ENCODE peak calls at places on chromosome 12, in five cellular contexts. One of them, this sample, is unnamed.

GRCh38 chr12:26614217-26614616 is 218.8 kb downstream of the ITPR2 start:
- DNase-seq in WTC11: peak
- DNase-seq in heart left ventricle: no peak
- DNase-seq in hepatocyte: peak
- DNase-seq in AG10803: peak
- DNase-seq in this sample: no peak

GRCh38 chr12:54386781-54387467 is 2.4 kb upstream of the ZNF385A start:
- DNase-seq in WTC11: no peak
- DNase-seq in heart left ventricle: no peak
- DNase-seq in hepatocyte: no peak
- DNase-seq in AG10803: no peak
- DNase-seq in this sample: no peak

GRCh38 chr12:65460076-65460475 is 181.6 kb downstream of the MSRB3 start:
- DNase-seq in WTC11: peak
- DNase-seq in heart left ventricle: no peak
- DNase-seq in hepatocyte: peak
- DNase-seq in AG10803: no peak
- DNase-seq in this sample: no peak

GRCh38 chr12:106288134-106288509 is 14.4 kb upstream of the TCP11L2 start:
- DNase-seq in WTC11: no peak
- DNase-seq in heart left ventricle: no peak
- DNase-seq in hepatocyte: no peak
- DNase-seq in AG10803: peak
- DNase-seq in this sample: no peak

GRCh38 chr12:68267892-68268396 is 14.5 kb upstream of the IL22 start:
- DNase-seq in WTC11: no peak
- DNase-seq in heart left ventricle: no peak
- DNase-seq in hepatocyte: no peak
- DNase-seq in AG10803: peak
- DNase-seq in this sample: no peak

GRCh38 chr12:18576104-18576622 is 161.6 kb downstream of the PLCZ1 start:
- DNase-seq in WTC11: no peak
- DNase-seq in heart left ventricle: no peak
- DNase-seq in hepatocyte: no peak
- DNase-seq in AG10803: peak
- DNase-seq in this sample: no peak

GRCh38 chr12:42669471-42669997 is 80.0 kb upstream of the PRICKLE1 start:
- DNase-seq in WTC11: no peak
- DNase-seq in heart left ventricle: no peak
- DNase-seq in hepatocyte: no peak
- DNase-seq in AG10803: no peak
- DNase-seq in this sample: no peak

GRCh38 chr12:120689397-120690082 is 2.6 kb downstream of the MLEC start:
- DNase-seq in WTC11: peak
- DNase-seq in heart left ventricle: no peak
- DNase-seq in hepatocyte: no peak
- DNase-seq in AG10803: no peak
- DNase-seq in this sample: no peak

GRCh38 chr12:75635606-75636444 is 124.4 kb upstream of the KRR1 start:
- DNase-seq in WTC11: no peak
- DNase-seq in heart left ventricle: no peak
- DNase-seq in hepatocyte: peak
- DNase-seq in AG10803: peak
- DNase-seq in this sample: no peak

GRCh38 chr12:64461634-64462414 is 9.9 kb downstream of the TBK1 start:
- DNase-seq in WTC11: no peak
- DNase-seq in heart left ventricle: no peak
- DNase-seq in hepatocyte: no peak
- DNase-seq in AG10803: peak
- DNase-seq in this sample: no peak

GRCh38 chr12:102722147-102722546 is 194.9 kb downstream of the PAH start:
- DNase-seq in WTC11: no peak
- DNase-seq in heart left ventricle: no peak
- DNase-seq in hepatocyte: no peak
- DNase-seq in AG10803: no peak
- DNase-seq in this sample: no peak

GRCh38 chr12:22100952-22101748 is 55.1 kb downstream of the CMAS start:
- DNase-seq in WTC11: peak
- DNase-seq in heart left ventricle: peak
- DNase-seq in hepatocyte: peak
- DNase-seq in AG10803: peak
- DNase-seq in this sample: no peak

GRCh38 chr12:67593041-67593870 is 55.3 kb upstream of the DYRK2 start:
- DNase-seq in WTC11: no peak
- DNase-seq in heart left ventricle: no peak
- DNase-seq in hepatocyte: peak
- DNase-seq in AG10803: peak
- DNase-seq in this sample: no peak

GRCh38 chr12:117047810-117048584 is 51.2 kb downstream of the TESC start:
- DNase-seq in WTC11: no peak
- DNase-seq in heart left ventricle: peak
- DNase-seq in hepatocyte: peak
- DNase-seq in AG10803: peak
- DNase-seq in this sample: no peak

GRCh38 chr12:80064269-80064668 is 35.1 kb upstream of the OTOGL start:
- DNase-seq in WTC11: no peak
- DNase-seq in heart left ventricle: no peak
- DNase-seq in hepatocyte: no peak
- DNase-seq in AG10803: peak
- DNase-seq in this sample: no peak

GRCh38 chr12:79618848-79619404 is 71.8 kb downstream of the PAWR start:
- DNase-seq in WTC11: no peak
- DNase-seq in heart left ventricle: no peak
- DNase-seq in hepatocyte: no peak
- DNase-seq in AG10803: peak
- DNase-seq in this sample: no peak

GRCh38 chr12:76299536-76300296 is 48.5 kb downstream of the BBS10 start:
- DNase-seq in WTC11: no peak
- DNase-seq in heart left ventricle: no peak
- DNase-seq in hepatocyte: peak
- DNase-seq in AG10803: peak
- DNase-seq in this sample: no peak

GRCh38 chr12:69022674-69023073 is 89.7 kb upstream of the CPM start:
- DNase-seq in WTC11: no peak
- DNase-seq in heart left ventricle: no peak
- DNase-seq in hepatocyte: no peak
- DNase-seq in AG10803: no peak
- DNase-seq in this sample: no peak

GRCh38 chr12:53120685-53121525 is 17.6 kb downstream of the SOAT2 start:
- DNase-seq in WTC11: no peak
- DNase-seq in heart left ventricle: no peak
- DNase-seq in hepatocyte: no peak
- DNase-seq in AG10803: no peak
- DNase-seq in this sample: peak

GRCh38 chr12:62379026-62379722 is 87.5 kb upstream of the MON2 start:
- DNase-seq in WTC11: no peak
- DNase-seq in heart left ventricle: no peak
- DNase-seq in hepatocyte: no peak
- DNase-seq in AG10803: peak
- DNase-seq in this sample: no peak

GRCh38 chr12:101323255-101323654 is 43.4 kb downstream of the UTP20 start:
- DNase-seq in WTC11: no peak
- DNase-seq in heart left ventricle: no peak
- DNase-seq in hepatocyte: no peak
- DNase-seq in AG10803: no peak
- DNase-seq in this sample: no peak

GRCh38 chr12:101327547-101327946 is 47.6 kb downstream of the UTP20 start:
- DNase-seq in WTC11: no peak
- DNase-seq in heart left ventricle: no peak
- DNase-seq in hepatocyte: no peak
- DNase-seq in AG10803: no peak
- DNase-seq in this sample: no peak

GRCh38 chr12:101328917-101329316 is 49.0 kb downstream of the UTP20 start:
- DNase-seq in WTC11: no peak
- DNase-seq in heart left ventricle: no peak
- DNase-seq in hepatocyte: no peak
- DNase-seq in AG10803: no peak
- DNase-seq in this sample: no peak

GRCh38 chr12:101325590-101325989 is 45.7 kb downstream of the UTP20 start:
- DNase-seq in WTC11: no peak
- DNase-seq in heart left ventricle: no peak
- DNase-seq in hepatocyte: no peak
- DNase-seq in AG10803: no peak
- DNase-seq in this sample: no peak

DNA sequence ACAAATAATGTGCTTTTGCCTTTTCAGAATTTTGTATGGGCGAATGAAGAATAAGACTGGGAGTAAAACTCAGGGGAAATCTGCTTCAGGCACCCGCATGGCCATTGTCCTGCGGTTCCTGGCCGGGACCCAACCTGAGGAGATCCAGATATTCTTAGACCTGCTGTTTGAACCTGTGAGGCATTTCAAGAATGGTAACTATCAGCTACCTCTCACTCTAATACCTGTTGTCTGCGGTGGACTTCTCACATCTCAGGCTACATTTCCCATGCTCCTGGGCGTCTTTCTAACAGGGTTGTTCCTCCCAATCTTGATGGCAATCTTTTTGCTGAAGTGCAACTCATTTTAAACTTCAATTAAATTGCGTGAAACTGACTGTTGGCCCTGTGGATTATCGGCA is 47.1 kb downstream of the UTP20 start:
- DNase-seq in WTC11: no peak
- DNase-seq in heart left ventricle: no peak
- DNase-seq in hepatocyte: no peak
- DNase-seq in AG10803: no peak
- DNase-seq in this sample: no peak
- TF ChIP-seq CTCF in WTC11: no peak
- TF ChIP-seq CTCF in heart left ventricle: no peak
- TF ChIP-seq CTCF in hepatocyte: no peak
- TF ChIP-seq CTCF in AG10803: no peak
- TF ChIP-seq CTCF in this sample: no peak

GRCh38 chr12:115362319-115362976 is 678.5 kb upstream of the TBX3 start:
- DNase-seq in WTC11: no peak
- DNase-seq in heart left ventricle: no peak
- DNase-seq in hepatocyte: no peak
- DNase-seq in AG10803: peak
- DNase-seq in this sample: no peak
- TF ChIP-seq CTCF in WTC11: no peak
- TF ChIP-seq CTCF in heart left ventricle: no peak
- TF ChIP-seq CTCF in hepatocyte: no peak
- TF ChIP-seq CTCF in AG10803: peak
- TF ChIP-seq CTCF in this sample: no peak

GRCh38 chr12:10901427-10901826 is 7.9 kb downstream of the TAS2R13 start:
- DNase-seq in WTC11: no peak
- DNase-seq in heart left ventricle: no peak
- DNase-seq in hepatocyte: no peak
- DNase-seq in AG10803: no peak
- DNase-seq in this sample: no peak
- TF ChIP-seq CTCF in WTC11: no peak
- TF ChIP-seq CTCF in heart left ventricle: no peak
- TF ChIP-seq CTCF in hepatocyte: peak
- TF ChIP-seq CTCF in AG10803: no peak
- TF ChIP-seq CTCF in this sample: no peak

GRCh38 chr12:109496306-109496705 is 18.9 kb downstream of the UBE3B start:
- DNase-seq in WTC11: no peak
- DNase-seq in heart left ventricle: no peak
- DNase-seq in hepatocyte: no peak
- DNase-seq in AG10803: no peak
- DNase-seq in this sample: no peak

GRCh38 chr12:109493938-109494337 is 16.5 kb downstream of the UBE3B start:
- DNase-seq in WTC11: no peak
- DNase-seq in heart left ventricle: no peak
- DNase-seq in hepatocyte: no peak
- DNase-seq in AG10803: no peak
- DNase-seq in this sample: no peak

GRCh38 chr12:109493090-109493489 is 15.7 kb downstream of the UBE3B start:
- DNase-seq in WTC11: no peak
- DNase-seq in heart left ventricle: no peak
- DNase-seq in hepatocyte: no peak
- DNase-seq in AG10803: no peak
- DNase-seq in this sample: no peak

GRCh38 chr12:109495012-109495411 is 17.6 kb downstream of the UBE3B start:
- DNase-seq in WTC11: no peak
- DNase-seq in heart left ventricle: no peak
- DNase-seq in hepatocyte: no peak
- DNase-seq in AG10803: no peak
- DNase-seq in this sample: no peak

GRCh38 chr12:109494348-109494881 is 17.0 kb downstream of the UBE3B start:
- DNase-seq in WTC11: no peak
- DNase-seq in heart left ventricle: no peak
- DNase-seq in hepatocyte: no peak
- DNase-seq in AG10803: no peak
- DNase-seq in this sample: no peak
- TF ChIP-seq CTCF in WTC11: no peak
- TF ChIP-seq CTCF in heart left ventricle: no peak
- TF ChIP-seq CTCF in hepatocyte: no peak
- TF ChIP-seq CTCF in AG10803: no peak
- TF ChIP-seq CTCF in this sample: no peak

DNA sequence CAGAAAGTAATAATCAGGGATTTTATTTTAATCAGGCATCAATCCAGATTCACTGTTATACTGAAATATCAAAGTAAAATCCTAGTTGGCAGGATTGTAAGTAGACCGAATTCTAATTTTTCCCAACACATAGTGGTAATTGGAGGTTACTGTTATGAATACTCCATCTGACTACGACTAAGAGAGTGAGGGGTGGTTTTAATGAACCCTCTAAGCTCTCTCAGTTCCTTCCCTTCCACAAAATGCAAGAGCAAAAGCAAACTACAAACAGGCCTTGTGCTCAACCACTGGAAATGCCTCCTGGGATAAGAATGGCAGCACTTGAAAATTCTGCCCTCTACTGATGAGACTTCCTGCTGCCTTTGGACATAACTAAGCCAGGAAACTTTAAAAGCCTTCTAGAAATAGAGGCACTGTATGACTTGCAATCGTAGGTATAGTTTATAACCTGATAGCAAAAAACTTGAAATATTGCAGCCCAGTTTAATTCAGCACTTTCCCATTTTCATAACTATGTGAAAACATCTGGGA is 184.8 kb downstream of the SLC16A7 start:
- DNase-seq in WTC11: no peak
- DNase-seq in heart left ventricle: no peak
- DNase-seq in hepatocyte: peak
- DNase-seq in AG10803: peak
- DNase-seq in this sample: no peak
- TF ChIP-seq CTCF in WTC11: no peak
- TF ChIP-seq CTCF in heart left ventricle: peak
- TF ChIP-seq CTCF in hepatocyte: peak
- TF ChIP-seq CTCF in AG10803: peak
- TF ChIP-seq CTCF in this sample: peak

GRCh38 chr12:92539966-92540791 is 162.6 kb upstream of the PLEKHG7 start:
- DNase-seq in WTC11: peak
- DNase-seq in heart left ventricle: peak
- DNase-seq in hepatocyte: no peak
- DNase-seq in AG10803: no peak
- DNase-seq in this sample: no peak
- TF ChIP-seq CTCF in WTC11: no peak
- TF ChIP-seq CTCF in heart left ventricle: no peak
- TF ChIP-seq CTCF in hepatocyte: no peak
- TF ChIP-seq CTCF in AG10803: no peak
- TF ChIP-seq CTCF in this sample: peak